ENCODE peak calls at places on chromosomes 6 and 20, in five cellular contexts. One of them, this sample, is unnamed.

GRCh38 chr6:34487536-34487935 is 21.7 kb downstream of the PACSIN1 start:
- DNase-seq in WERI-Rb-1: no peak
- DNase-seq in nephron progenitor cell: no peak
- DNase-seq in NCI-H510A treated with DMSO at 0.1 percent for 48 hours: no peak
- DNase-seq in fibroblast of pulmonary artery: no peak
- DNase-seq in this sample: no peak

GRCh38 chr6:73329201-73329600 is 24.9 kb downstream of the DPPA5 start:
- DNase-seq in WERI-Rb-1: no peak
- DNase-seq in NCI-H510A treated with DMSO at 0.1 percent for 48 hours: no peak
- DNase-seq in nephron progenitor cell: no peak
- DNase-seq in fibroblast of pulmonary artery: no peak
- DNase-seq in this sample: no peak

GRCh38 chr6:157764346-157765068 is 58.5 kb upstream of the SNX9 start:
- DNase-seq in fibroblast of pulmonary artery: peak; percentile 100
- DNase-seq in NCI-H510A treated with DMSO at 0.1 percent for 48 hours: no peak
- DNase-seq in nephron progenitor cell: peak; percentile 16
- DNase-seq in WERI-Rb-1: no peak
- DNase-seq in this sample: peak; percentile 90

GRCh38 chr6:34300332-34300751 is 51.5 kb upstream of the SMIM29 start:
- DNase-seq in WERI-Rb-1: no peak
- DNase-seq in nephron progenitor cell: no peak
- DNase-seq in fibroblast of pulmonary artery: no peak
- DNase-seq in NCI-H510A treated with DMSO at 0.1 percent for 48 hours: no peak
- DNase-seq in this sample: no peak

GRCh38 chr6:125949069-125949468 is 7.5 kb upstream of the HINT3 start:
- DNase-seq in nephron progenitor cell: no peak
- DNase-seq in fibroblast of pulmonary artery: no peak
- DNase-seq in WERI-Rb-1: no peak
- DNase-seq in NCI-H510A treated with DMSO at 0.1 percent for 48 hours: no peak
- DNase-seq in this sample: no peak

GRCh38 chr6:161917645-161918044 is 643.8 kb upstream of the AGPAT4 start:
- DNase-seq in fibroblast of pulmonary artery: no peak
- DNase-seq in NCI-H510A treated with DMSO at 0.1 percent for 48 hours: peak; percentile 23
- DNase-seq in WERI-Rb-1: no peak
- DNase-seq in nephron progenitor cell: no peak
- DNase-seq in this sample: no peak

GRCh38 chr20:59002388-59002787 is 4.7 kb downstream of the CTSZ start:
- DNase-seq in nephron progenitor cell: no peak
- DNase-seq in fibroblast of pulmonary artery: no peak
- DNase-seq in WERI-Rb-1: no peak
- DNase-seq in NCI-H510A treated with DMSO at 0.1 percent for 48 hours: no peak
- DNase-seq in this sample: no peak

GRCh38 chr6:113776998-113777397 is 80.1 kb upstream of the MARCKS start:
- DNase-seq in nephron progenitor cell: no peak
- DNase-seq in fibroblast of pulmonary artery: peak; percentile 67
- DNase-seq in WERI-Rb-1: no peak
- DNase-seq in NCI-H510A treated with DMSO at 0.1 percent for 48 hours: no peak
- DNase-seq in this sample: no peak

GRCh38 chr6:44109212-44109611 is 18.0 kb downstream of the MRPL14 start:
- DNase-seq in fibroblast of pulmonary artery: no peak
- DNase-seq in nephron progenitor cell: no peak
- DNase-seq in NCI-H510A treated with DMSO at 0.1 percent for 48 hours: no peak
- DNase-seq in WERI-Rb-1: no peak
- DNase-seq in this sample: no peak

GRCh38 chr6:52310932-52311331 is 26.4 kb upstream of the MCM3 start:
- DNase-seq in WERI-Rb-1: no peak
- DNase-seq in fibroblast of pulmonary artery: no peak
- DNase-seq in nephron progenitor cell: no peak
- DNase-seq in NCI-H510A treated with DMSO at 0.1 percent for 48 hours: no peak
- DNase-seq in this sample: no peak

GRCh38 chr20:23607497-23608245 is 2.0 kb upstream of the CST9 start:
- DNase-seq in fibroblast of pulmonary artery: no peak
- DNase-seq in NCI-H510A treated with DMSO at 0.1 percent for 48 hours: no peak
- DNase-seq in WERI-Rb-1: no peak
- DNase-seq in nephron progenitor cell: no peak
- DNase-seq in this sample: no peak

GRCh38 chr6:130029163-130029562 is 10.8 kb downstream of the L3MBTL3 start:
- DNase-seq in NCI-H510A treated with DMSO at 0.1 percent for 48 hours: no peak
- DNase-seq in nephron progenitor cell: no peak
- DNase-seq in fibroblast of pulmonary artery: no peak
- DNase-seq in WERI-Rb-1: no peak
- DNase-seq in this sample: no peak

GRCh38 chr6:10205120-10205519 is 209.8 kb downstream of the TFAP2A start:
- DNase-seq in nephron progenitor cell: no peak
- DNase-seq in fibroblast of pulmonary artery: no peak
- DNase-seq in WERI-Rb-1: no peak
- DNase-seq in NCI-H510A treated with DMSO at 0.1 percent for 48 hours: no peak
- DNase-seq in this sample: no peak

GRCh38 chr6:129345890-129346289 is 364.1 kb downstream of the ARHGAP18 start:
- DNase-seq in NCI-H510A treated with DMSO at 0.1 percent for 48 hours: no peak
- DNase-seq in nephron progenitor cell: no peak
- DNase-seq in WERI-Rb-1: no peak
- DNase-seq in fibroblast of pulmonary artery: peak; percentile 73
- DNase-seq in this sample: no peak

GRCh38 chr20:61719691-61720347 is 345.9 kb downstream of the TAF4 start:
- DNase-seq in WERI-Rb-1: no peak
- DNase-seq in NCI-H510A treated with DMSO at 0.1 percent for 48 hours: no peak
- DNase-seq in nephron progenitor cell: no peak
- DNase-seq in fibroblast of pulmonary artery: no peak
- DNase-seq in this sample: peak; percentile 29

GRCh38 chr6:134117409-134117808 is 65.0 kb upstream of the SLC2A12 start:
- DNase-seq in NCI-H510A treated with DMSO at 0.1 percent for 48 hours: no peak
- DNase-seq in nephron progenitor cell: no peak
- DNase-seq in fibroblast of pulmonary artery: no peak
- DNase-seq in WERI-Rb-1: no peak
- DNase-seq in this sample: no peak

GRCh38 chr6:99250476-99250875 is 99.0 kb downstream of the FAXC start:
- DNase-seq in fibroblast of pulmonary artery: no peak
- DNase-seq in NCI-H510A treated with DMSO at 0.1 percent for 48 hours: no peak
- DNase-seq in nephron progenitor cell: no peak
- DNase-seq in WERI-Rb-1: no peak
- DNase-seq in this sample: no peak

GRCh38 chr20:62898970-62899632 is 27.2 kb downstream of the DIDO1 start:
- DNase-seq in WERI-Rb-1: no peak
- DNase-seq in nephron progenitor cell: no peak
- DNase-seq in fibroblast of pulmonary artery: no peak
- DNase-seq in NCI-H510A treated with DMSO at 0.1 percent for 48 hours: peak; percentile 37
- DNase-seq in this sample: no peak